ENCODE peak calls at places on chromosome 10, in four cellular contexts. C, H, Q and J are unnamed samples.
A peak's percentile ranks its signal among the peaks of the same experiment; 100 is the strongest.

GRCh38 chr10:113987805-113988204 is 55.9 kb upstream of the ADRB1 start:
- DNase-seq in H (no peak), Q (no peak), C (peak; percentile 38), J (no peak)

GRCh38 chr10:11525503-11525902 is 85.9 kb downstream of the USP6NL start:
- DNase-seq in Q (no peak), H (no peak), C (peak; percentile 34), J (no peak)

GRCh38 chr10:103040424-103040823 is 122.3 kb downstream of the CNNM2 start:
- DNase-seq in Q (no peak), C (no peak), H (no peak), J (no peak)

GRCh38 chr10:13201132-13201531 is 33.0 kb downstream of the UCMA start:
- DNase-seq in C (no peak), H (no peak), Q (no peak), J (no peak)

GRCh38 chr10:49615213-49615612 is 1.4 kb downstream of the CHAT start:
- DNase-seq in Q (no peak), H (no peak), C (no peak), J (no peak)

GRCh38 chr10:69657417-69657816 is 27.4 kb downstream of the FAM241B start:
- DNase-seq in Q (no peak), H (no peak), C (no peak), J (no peak)

GRCh38 chr10:97607076-97607635 is 17.6 kb downstream of the C10orf62 start:
- DNase-seq in C (no peak), H (no peak), Q (no peak), J (no peak)

GRCh38 chr10:103696411-103697145 is 158.8 kb downstream of the SH3PXD2A start:
- DNase-seq in Q (peak; percentile 75), H (peak; percentile 60), C (peak; percentile 38), J (peak; percentile 46)

GRCh38 chr10:60148266-60148840 is 241.3 kb downstream of the ANK3 start:
- DNase-seq in Q (no peak), C (no peak), H (no peak), J (no peak)

GRCh38 chr10:131850490-131850880 is 50.3 kb upstream of the PPP2R2D start:
- DNase-seq in Q (no peak), C (no peak), H (no peak), J (no peak)

GRCh38 chr10:49745756-49746155 is 16.4 kb downstream of the OGDHL start:
- DNase-seq in H (no peak), Q (no peak), C (no peak), J (no peak)

GRCh38 chr10:112775892-112776679 is 174.0 kb upstream of the TCF7L2 start:
- DNase-seq in Q (no peak), H (no peak), C (no peak), J (no peak)

GRCh38 chr10:44253769-44254462 is 131.0 kb downstream of the CXCL12 start:
- DNase-seq in C (peak; percentile 76), H (no peak), Q (no peak), J (no peak)

GRCh38 chr10:125089486-125089885 is 70.9 kb downstream of the CTBP2 start:
- DNase-seq in Q (no peak), H (no peak), C (no peak), J (no peak)

GRCh38 chr10:61612009-61612408 is 50.7 kb upstream of the CABCOCO1 start:
- DNase-seq in H (no peak), Q (no peak), C (no peak), J (no peak)

GRCh38 chr10:127694580-127695193 is 42.3 kb upstream of the FOXI2 start:
- DNase-seq in Q (no peak), C (no peak), H (peak; percentile 3), J (no peak)

GRCh38 chr10:70682920-70683600 is 10.8 kb downstream of the ADAMTS14 start:
- DNase-seq in Q (no peak), C (no peak), H (no peak), J (no peak)

GRCh38 chr10:71205468-71205867 is 6.9 kb upstream of the UNC5B start:
- DNase-seq in C (no peak), H (no peak), Q (no peak), J (no peak)

GRCh38 chr10:23804125-23804524 is 365.2 kb downstream of the OTUD1 start:
- DNase-seq in C (no peak), Q (no peak), H (no peak), J (no peak)

GRCh38 chr10:73875139-73875475 is 752 bp upstream of the CAMK2G start:
- DNase-seq in H (no peak), C (no peak), Q (no peak), J (no peak)

GRCh38 chr10:11483189-11484148 is 128.0 kb downstream of the USP6NL start:
- DNase-seq in C (no peak), H (no peak), Q (no peak), J (no peak)

GRCh38 chr10:72328045-72328828 is 26.5 kb downstream of the DNAJB12 start:
- DNase-seq in Q (no peak), H (no peak), C (peak; percentile 87), J (peak; percentile 49)

GRCh38 chr10:35778344-35778743 is 136.2 kb upstream of the FZD8 start:
- DNase-seq in H (no peak), Q (no peak), C (no peak), J (no peak)

GRCh38 chr10:75941181-75941580 is 509.8 kb downstream of the LRMDA start:
- DNase-seq in H (no peak), C (no peak), Q (no peak), J (no peak)

GRCh38 chr10:118732253-118733194 is 22.2 kb downstream of the CACUL1 start:
- DNase-seq in H (no peak), Q (no peak), C (no peak), J (no peak)

GRCh38 chr10:79266092-79266491 is 81.2 kb upstream of the PPIF start:
- DNase-seq in H (no peak), C (no peak), Q (no peak), J (no peak)

GRCh38 chr10:7409045-7409731 is 1.6 kb downstream of the SFMBT2 start:
- DNase-seq in C (peak; percentile 33), Q (peak; percentile 49), H (peak; percentile 36), J (peak; percentile 78)

GRCh38 chr10:110845372-110845755 is 26.4 kb upstream of the PDCD4 start:
- DNase-seq in C (no peak), H (no peak), Q (no peak), J (no peak)

GRCh38 chr10:112988839-112989406 is 38.9 kb downstream of the TCF7L2 start:
- DNase-seq in H (no peak), Q (no peak), C (no peak), J (no peak)

GRCh38 chr10:44576715-44577191 is 191.9 kb upstream of the CXCL12 start:
- DNase-seq in C (no peak), H (no peak), Q (no peak), J (no peak)

GRCh38 chr10:87750001-87750651 is 67.9 kb downstream of the ATAD1 start:
- DNase-seq in C (no peak), H (no peak), Q (no peak), J (no peak)

GRCh38 chr10:102175415-102175814 is 23.2 kb downstream of the NOLC1 start:
- DNase-seq in H (no peak), C (no peak), Q (no peak), J (no peak)

GRCh38 chr10:122078326-122078725 is 89.4 kb downstream of the TACC2 start:
- DNase-seq in H (no peak), C (no peak), Q (no peak), J (no peak)

GRCh38 chr10:55734112-55734511 is 626.9 kb downstream of the ZWINT start:
- DNase-seq in C (no peak), Q (no peak), H (no peak), J (no peak)

GRCh38 chr10:51892965-51893658 is 193.7 kb upstream of the CSTF2T start:
- DNase-seq in C (no peak), Q (no peak), H (no peak), J (no peak)

GRCh38 chr10:68096913-68097509 is 12.3 kb upstream of the MYPN start:
- DNase-seq in H (no peak), C (peak; percentile 50), Q (no peak), J (no peak)

GRCh38 chr10:21398549-21399345 is 126.7 kb downstream of the SKIDA1 start:
- DNase-seq in Q (no peak), H (no peak), C (no peak), J (no peak)